ENCODE peak calls at places on chromosomes 11 and 22, in eight cellular contexts. B, I, F, L, D, J, M and C are unnamed samples. For H3K27me3, the result is how much of the 10 kb centered on the place peaks cover.

GRCh38 chr11:65329944-65330403 is 3.7 kb upstream of the DPF2 start:
- DNase-seq in B (peak), I (no peak), F (peak), L (peak), D (peak), J (peak), M (peak), C (peak)

GRCh38 chr11:65558002-65558784 is at the start of gene LTBP3:
- DNase-seq in B (peak), I (no peak), F (peak), L (peak), D (peak), J (peak), M (no peak), C (peak)

GRCh38 chr22:27630754-27631153 is 170.8 kb downstream of the MN1 start:
- DNase-seq in B (no peak), I (no peak), F (no peak), L (no peak), D (no peak), J (peak), M (no peak), C (peak)

GRCh38 chr11:88522624-88523361 is 185.3 kb upstream of the CTSC start:
- DNase-seq in B (no peak), I (no peak), F (no peak), L (no peak), D (no peak), J (no peak), M (no peak), C (no peak)

GRCh38 chr11:63599211-63600122 is 14.8 kb downstream of the PLAAT3 start:
- DNase-seq in B (no peak), I (peak), F (no peak), L (peak), D (no peak), J (no peak), M (no peak), C (peak)

GRCh38 chr11:133678211-133678610 is 145.9 kb upstream of the OPCML start:
- DNase-seq in B (no peak), I (no peak), F (no peak), L (no peak), D (no peak), J (no peak), M (no peak), C (no peak)

GRCh38 chr11:32137263-32137662 is 46.4 kb downstream of the RCN1 start:
- DNase-seq in B (no peak), I (peak), F (no peak), L (peak), D (no peak), J (no peak), M (no peak), C (no peak)

GRCh38 chr22:31650391-31650790 is 11.6 kb downstream of the PISD start:
- DNase-seq in B (no peak), I (peak), F (no peak), L (peak), D (no peak), J (no peak), M (no peak), C (no peak)

GRCh38 chr11:1127664-1128162 is 30.0 kb upstream of the MUC5AC start:
- DNase-seq in B (peak), I (no peak), F (no peak), L (no peak), D (no peak), J (no peak), M (no peak), C (peak)

GRCh38 chr11:99325807-99326206 is 305.1 kb downstream of the CNTN5 start:
- DNase-seq in B (no peak), I (no peak), F (no peak), L (peak), D (no peak), J (no peak), M (no peak), C (no peak)

GRCh38 chr22:23789121-23789520 is 2.4 kb downstream of the SMARCB1 start:
- DNase-seq in B (no peak), I (no peak), F (no peak), L (no peak), D (no peak), J (no peak), M (no peak), C (peak)

GRCh38 chr11:9092846-9093778 is 1.7 kb upstream of the SCUBE2 start:
- DNase-seq in B (no peak), I (no peak), F (no peak), L (no peak), D (no peak), J (no peak), M (no peak), C (peak)

GRCh38 chr11:36389006-36389405 is 92.9 kb downstream of the PRR5L start:
- DNase-seq in B (no peak), I (no peak), F (no peak), L (no peak), D (no peak), J (no peak), M (no peak), C (no peak)

GRCh38 chr11:128174465-128175101 is 412.8 kb downstream of the ETS1 start:
- DNase-seq in B (no peak), I (peak), F (no peak), L (peak), D (no peak), J (no peak), M (no peak), C (peak)

GRCh38 chr22:20091690-20092476 is 11.8 kb downstream of the DGCR8 start:
- DNase-seq in B (no peak), I (no peak), F (no peak), L (no peak), D (no peak), J (no peak), M (no peak), C (no peak)

GRCh38 chr22:42803454-42803853 is 53.6 kb downstream of the ARFGAP3 start:
- DNase-seq in B (no peak), I (no peak), F (no peak), L (no peak), D (peak), J (no peak), M (no peak), C (no peak)

GRCh38 chr11:66981976-66982578 is 7.0 kb downstream of the C11orf86 start:
- DNase-seq in B (peak), I (peak), F (peak), L (peak), D (peak), J (no peak), M (no peak), C (no peak)

GRCh38 chr11:119852741-119853140 is 123.7 kb upstream of the NECTIN1 start:
- DNase-seq in B (no peak), I (no peak), F (no peak), L (no peak), D (peak), J (no peak), M (no peak), C (no peak)

GRCh38 chr11:89405629-89406028 is 85.5 kb downstream of the NOX4 start:
- DNase-seq in B (no peak), I (no peak), F (no peak), L (no peak), D (no peak), J (no peak), M (no peak), C (no peak)

GRCh38 chr11:134047586-134047999 is 21.3 kb upstream of the JAM3 start:
- DNase-seq in B (peak), I (peak), F (no peak), L (peak), D (peak), J (no peak), M (no peak), C (peak)

GRCh38 chr11:114259124-114259526 is 37.1 kb upstream of the NNMT start:
- DNase-seq in B (peak), I (no peak), F (no peak), L (no peak), D (no peak), J (no peak), M (no peak), C (peak)

GRCh38 chr11:112049777-112050176 is 24.0 kb downstream of the PIH1D2 start:
- DNase-seq in B (no peak), I (no peak), F (no peak), L (no peak), D (no peak), J (no peak), M (no peak), C (no peak)

GRCh38 chr11:396948-397548 is 3.0 kb downstream of the PKP3 start:
- DNase-seq in B (no peak), I (no peak), F (peak), L (peak), D (peak), J (no peak), M (no peak), C (peak)

GRCh38 chr11:12539570-12539969 is 134.7 kb upstream of the TEAD1 start:
- DNase-seq in B (no peak), I (peak), F (no peak), L (peak), D (no peak), J (no peak), M (no peak), C (no peak)

GRCh38 chr11:55658031-55658573 is 3.9 kb upstream of the OR4C6 start:
- DNase-seq in B (no peak), I (no peak), F (no peak), L (no peak), D (no peak), J (no peak), M (no peak), C (no peak)

GRCh38 chr11:118142081-118142480 is 10.5 kb downstream of the SCN4B start:
- DNase-seq in B (no peak), I (no peak), F (no peak), L (no peak), D (no peak), J (no peak), M (no peak), C (no peak)

GRCh38 chr11:112541140-112541901 is 280.7 kb upstream of the PLET1 start:
- DNase-seq in B (no peak), I (no peak), F (no peak), L (no peak), D (no peak), J (no peak), M (no peak), C (no peak)

GRCh38 chr11:33867996-33868645 is 23.8 kb downstream of the LMO2 start:
- DNase-seq in B (no peak), I (no peak), F (no peak), L (no peak), D (no peak), J (no peak), M (no peak), C (peak)
- H3K4me3 ChIP-seq in B (peak), I (no peak), F (no peak), L (no peak), D (no peak), J (peak), M (no peak), C (peak)

DNA sequence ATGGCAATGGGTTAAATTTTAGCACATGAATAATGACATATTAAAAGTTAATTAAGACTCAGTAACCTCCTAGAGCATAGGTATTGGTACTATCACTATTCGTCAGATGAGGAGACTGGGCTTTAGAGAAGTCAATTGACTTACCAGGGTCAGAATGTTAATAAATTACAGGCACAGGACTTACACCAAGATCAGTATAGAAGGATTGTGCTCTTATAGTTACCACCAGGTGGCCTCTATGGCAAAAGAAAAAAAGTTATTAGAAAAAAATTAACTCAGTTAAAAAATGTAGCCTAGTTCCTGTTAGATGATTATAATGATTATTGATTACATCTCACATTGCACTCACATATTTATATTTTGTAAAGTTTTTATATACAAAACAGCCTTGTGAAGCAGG is 1163.7 kb downstream of the FAM181B start:
- DNase-seq in B (no peak), I (no peak), F (no peak), L (no peak), D (no peak), J (no peak), M (no peak), C (no peak)
- H3K27me3 ChIP-seq in B (under half), I (under half), F (under half), L (under half), D (under half), J (under half), M (under half), C (under half)

GRCh38 chr11:123062158-123062891 is 389 bp upstream of the HSPA8 start:
- DNase-seq in B (peak), I (peak), F (peak), L (peak), D (peak), J (peak), M (peak), C (peak)
- H3K4me3 ChIP-seq in B (peak), I (peak), F (peak), L (peak), D (peak), J (peak), M (peak), C (peak)

GRCh38 chr11:69983571-69983877 is 94.6 kb upstream of the ANO1 start:
- DNase-seq in B (no peak), I (no peak), F (no peak), L (no peak), D (no peak), J (no peak), M (no peak), C (no peak)
- H3K27me3 ChIP-seq in B (under half), I (under half), F (under half), L (under half), D (under half), J (under half), M (half or more), C (under half)